ENCODE peak calls at places on chromosome 1, in five cellular contexts. J is spleen, M is nephron progenitor cell, Q is AG09319, R is type B pancreatic cell. A is an unnamed sample.
A peak's percentile ranks its signal among the peaks of the same experiment; 100 is the strongest.

GRCh38 chr1:185488673-185489311 is 171.7 kb upstream of the IVNS1ABP start:
- DNase-seq in R (no peak), Q (no peak), J (peak; percentile 72), M (no peak), A (peak; percentile 8)

GRCh38 chr1:55309053-55309452 is 93.9 kb upstream of the USP24 start:
- DNase-seq in M (no peak), R (no peak), Q (no peak), J (no peak), A (no peak)

GRCh38 chr1:219354962-219355361 is 181.3 kb downstream of the LYPLAL1 start:
- DNase-seq in M (no peak), J (no peak), R (no peak), Q (no peak), A (no peak)

GRCh38 chr1:181812211-181812610 is 249.3 kb downstream of the ZNF648 start:
- DNase-seq in M (no peak), R (no peak), J (no peak), Q (no peak), A (no peak)

GRCh38 chr1:191875994-191876393 is 282.3 kb upstream of the RGS18 start:
- DNase-seq in M (no peak), R (no peak), J (no peak), Q (no peak), A (no peak)

GRCh38 chr1:79561521-79561978 is 555.0 kb upstream of the ADGRL4 start:
- DNase-seq in M (no peak), J (no peak), R (no peak), Q (no peak), A (no peak)

GRCh38 chr1:150535511-150536281 is 13.5 kb upstream of the ADAMTSL4 start:
- DNase-seq in Q (no peak), M (no peak), R (no peak), J (peak; percentile 34), A (no peak)

GRCh38 chr1:71641013-71641412 is 560.2 kb upstream of the ZRANB2 start:
- DNase-seq in J (no peak), Q (no peak), M (no peak), R (no peak), A (no peak)

GRCh38 chr1:1059494-1060280 is 14.4 kb downstream of the RNF223 start:
- DNase-seq in R (no peak), Q (no peak), M (peak; percentile 90), J (peak; percentile 96), A (peak; percentile 93)

GRCh38 chr1:219518168-219518905 is 94.6 kb downstream of the ZC3H11B start:
- DNase-seq in R (no peak), J (no peak), M (no peak), Q (peak; percentile 52), A (peak; percentile 53)

GRCh38 chr1:246417813-246418564 is 89.1 kb downstream of the SMYD3 start:
- DNase-seq in Q (no peak), J (no peak), M (no peak), R (no peak), A (no peak)
- TF ChIP-seq CTCF in Q (no peak), J (no peak), M (no peak), R (no peak), A (no peak)

GRCh38 chr1:27403065-27403726 is 10.8 kb downstream of the GPR3 start:
- DNase-seq in R (no peak), Q (no peak), M (peak; percentile 50), J (peak; percentile 89), A (no peak)
- TF ChIP-seq CTCF in R (peak; percentile 48), Q (peak; percentile 28), M (no peak), J (peak; percentile 30), A (no peak)

DNA sequence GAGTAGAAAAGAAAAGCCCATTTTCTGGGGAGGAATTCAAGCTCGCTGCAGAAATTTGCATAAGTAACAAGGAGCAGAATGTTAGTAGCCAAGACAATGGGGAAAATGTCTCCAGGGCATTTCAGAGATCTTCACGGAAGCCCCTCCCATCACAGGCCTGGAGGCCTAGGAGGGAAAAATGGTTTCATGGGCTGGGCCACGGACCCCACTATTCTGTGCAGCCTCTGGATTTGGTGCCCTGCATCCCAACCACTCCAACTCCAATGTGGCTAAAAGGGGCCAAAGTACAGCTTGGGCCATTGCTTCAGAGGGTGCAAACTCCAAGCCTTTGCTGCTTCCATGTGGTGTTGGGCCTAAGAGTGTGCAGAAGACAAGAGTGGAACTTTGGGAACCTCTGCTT is 43.1 kb downstream of the NTPCR start:
- DNase-seq in J (no peak), M (no peak), R (no peak), Q (no peak), A (no peak)
- TF ChIP-seq CTCF in J (no peak), M (no peak), R (no peak), Q (no peak), A (no peak)

GRCh38 chr1:153727463-153728304 is at the start of gene INTS3:
- DNase-seq in Q (peak; percentile 100), R (peak; percentile 99), J (peak; percentile 100), M (peak; percentile 98), A (peak; percentile 99)
- TF ChIP-seq CTCF in Q (no peak), R (peak; percentile 17), J (peak; percentile 4), M (no peak), A (no peak)

GRCh38 chr1:24222778-24223177 is 35.7 kb upstream of the IFNLR1 start:
- DNase-seq in Q (no peak), M (no peak), R (no peak), J (no peak), A (no peak)
- TF ChIP-seq CTCF in Q (no peak), M (no peak), R (no peak), J (no peak), A (no peak)

GRCh38 chr1:7120863-7121621 is 335.8 kb downstream of the CAMTA1 start:
- DNase-seq in R (no peak), M (no peak), Q (no peak), J (no peak), A (no peak)
- TF ChIP-seq CTCF in R (peak; percentile 17), M (no peak), Q (no peak), J (no peak), A (no peak)

DNA sequence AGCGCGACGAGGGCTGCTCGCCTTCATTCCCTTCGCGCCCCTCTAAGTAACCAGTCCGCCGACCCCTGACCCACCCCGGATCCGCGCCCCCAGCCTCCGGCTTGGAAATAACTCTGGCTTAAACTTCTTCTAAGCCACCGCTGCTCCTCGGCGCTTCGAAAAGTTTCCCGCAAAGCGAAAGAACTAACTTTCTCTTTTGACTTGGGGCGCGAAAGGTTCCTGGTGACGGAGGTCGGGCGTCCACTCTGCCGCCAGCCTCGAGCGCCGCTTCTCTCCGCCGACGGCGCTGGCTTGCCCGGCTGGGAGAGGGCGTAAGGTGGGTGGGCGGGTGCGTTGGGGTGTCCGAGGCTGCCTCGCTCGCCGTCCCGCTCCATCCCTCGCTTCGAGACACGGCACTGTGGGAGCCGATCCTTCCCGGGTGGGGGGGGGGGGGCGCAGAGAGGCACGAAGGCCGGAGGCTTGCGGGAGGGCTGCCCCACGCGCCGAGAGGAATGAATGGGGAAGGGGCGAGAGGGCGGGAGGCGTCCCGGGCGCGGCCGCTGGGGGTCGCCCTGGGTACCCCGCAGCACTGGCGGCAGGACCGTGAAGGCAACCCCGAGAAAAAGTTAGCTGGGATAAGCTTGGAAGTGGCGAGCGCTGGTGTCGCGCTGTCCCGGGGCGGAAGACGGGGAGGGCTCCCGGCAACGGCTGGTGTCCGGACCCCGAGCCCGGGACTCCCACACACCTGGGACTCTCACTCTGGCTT is 567 bp downstream of the ATF3 start:
- DNase-seq in J (peak; percentile 88), M (peak; percentile 83), R (peak; percentile 84), Q (no peak), A (peak; percentile 77)
- TF ChIP-seq CTCF in J (peak; percentile 21), M (peak; percentile 67), R (peak; percentile 86), Q (peak; percentile 50), A (peak; percentile 77)

GRCh38 chr1:153312569-153313186 is at the start of gene PGLYRP3:
- DNase-seq in M (no peak), R (no peak), Q (no peak), J (no peak), A (peak; percentile 13)
- TF ChIP-seq CTCF in M (no peak), R (no peak), Q (no peak), J (no peak), A (no peak)

A was measured in Calu3.